ENCODE peak calls at places on chromosomes 6 and 20, in ten cellular contexts. N, A, X, L, K, B, E, Q, F and D are unnamed samples.

GRCh38 chr6:100283288-100283687 is 181.4 kb downstream of the SIM1 start:
- DNase-seq in N (peak), A (no peak), X (peak), L (no peak), K (no peak), B (no peak), E (no peak), Q (peak), F (peak), D (peak)

GRCh38 chr6:8219352-8219943 is 117.1 kb upstream of the EEF1E1 start:
- DNase-seq in N (peak), A (peak), X (no peak), L (peak), K (peak), B (no peak), E (no peak), Q (peak), F (peak), D (peak)

GRCh38 chr20:21509597-21510331 is 4.1 kb downstream of the NKX2-2 start:
- DNase-seq in N (no peak), A (no peak), X (peak), L (peak), K (no peak), B (no peak), E (peak), Q (no peak), F (no peak), D (no peak)

GRCh38 chr20:48728042-48728837 is 99.6 kb downstream of the PREX1 start:
- DNase-seq in N (no peak), A (no peak), X (no peak), L (no peak), K (no peak), B (no peak), E (no peak), Q (no peak), F (no peak), D (no peak)

GRCh38 chr20:37235065-37235464 is 26.5 kb downstream of the GHRH start:
- DNase-seq in N (no peak), A (no peak), X (no peak), L (peak), K (no peak), B (no peak), E (no peak), Q (no peak), F (no peak), D (no peak)

GRCh38 chr6:87340230-87340629 is 4.4 kb upstream of the C6orf163 start:
- DNase-seq in N (no peak), A (no peak), X (no peak), L (no peak), K (no peak), B (no peak), E (no peak), Q (no peak), F (no peak), D (no peak)

GRCh38 chr6:152356659-152357058 is 280.5 kb downstream of the SYNE1 start:
- DNase-seq in N (peak), A (no peak), X (no peak), L (no peak), K (peak), B (no peak), E (no peak), Q (peak), F (no peak), D (peak)

GRCh38 chr6:71228461-71229041 is 60.1 kb upstream of the OGFRL1 start:
- DNase-seq in N (no peak), A (no peak), X (no peak), L (no peak), K (no peak), B (no peak), E (no peak), Q (no peak), F (no peak), D (no peak)

GRCh38 chr6:158867381-158868121 is 48.4 kb upstream of the EZR start:
- DNase-seq in N (no peak), A (no peak), X (peak), L (no peak), K (no peak), B (no peak), E (no peak), Q (no peak), F (no peak), D (no peak)

GRCh38 chr6:35209081-35209480 is 4.7 kb upstream of the SCUBE3 start:
- DNase-seq in N (no peak), A (no peak), X (no peak), L (no peak), K (no peak), B (no peak), E (no peak), Q (no peak), F (no peak), D (no peak)

GRCh38 chr20:10093087-10093591 is 58.4 kb downstream of the ANKEF1 start:
- DNase-seq in N (peak), A (peak), X (peak), L (no peak), K (no peak), B (no peak), E (no peak), Q (peak), F (peak), D (no peak)

GRCh38 chr6:43254138-43254817 is 11.0 kb downstream of the TTBK1 start:
- DNase-seq in N (no peak), A (no peak), X (no peak), L (no peak), K (no peak), B (no peak), E (no peak), Q (peak), F (no peak), D (no peak)

GRCh38 chr6:13604546-13605416 is 10.4 kb upstream of the NOL7 start:
- DNase-seq in N (no peak), A (no peak), X (no peak), L (no peak), K (no peak), B (no peak), E (no peak), Q (no peak), F (no peak), D (no peak)

GRCh38 chr6:132570221-132570777 is at the start of gene TAAR6:
- DNase-seq in N (no peak), A (no peak), X (no peak), L (no peak), K (no peak), B (no peak), E (no peak), Q (no peak), F (no peak), D (no peak)

GRCh38 chr20:55213653-55214052 is 738.3 kb downstream of the DOK5 start:
- DNase-seq in N (no peak), A (no peak), X (no peak), L (no peak), K (no peak), B (no peak), E (no peak), Q (no peak), F (no peak), D (no peak)

GRCh38 chr6:15999201-15999600 is 129.7 kb upstream of the MYLIP start:
- DNase-seq in N (no peak), A (no peak), X (no peak), L (no peak), K (no peak), B (no peak), E (no peak), Q (no peak), F (no peak), D (no peak)

GRCh38 chr6:99425647-99426453 is 742 bp upstream of the PNISR start:
- DNase-seq in N (peak), A (peak), X (peak), L (peak), K (peak), B (peak), E (peak), Q (peak), F (peak), D (peak)

GRCh38 chr20:60334936-60335335 is 376.7 kb downstream of the CDH26 start:
- DNase-seq in N (no peak), A (no peak), X (no peak), L (no peak), K (no peak), B (no peak), E (no peak), Q (no peak), F (no peak), D (no peak)

GRCh38 chr6:135088818-135089809 is 34.5 kb upstream of the HBS1L start:
- DNase-seq in N (peak), A (no peak), X (no peak), L (peak), K (peak), B (no peak), E (no peak), Q (peak), F (peak), D (no peak)

GRCh38 chr6:37518116-37518515 is 18.4 kb upstream of the CCDC167 start:
- DNase-seq in N (no peak), A (no peak), X (no peak), L (no peak), K (no peak), B (no peak), E (no peak), Q (no peak), F (no peak), D (no peak)

GRCh38 chr6:120384671-120385070 is 949.6 kb downstream of the TBC1D32 start:
- DNase-seq in N (no peak), A (no peak), X (no peak), L (no peak), K (no peak), B (no peak), E (no peak), Q (no peak), F (no peak), D (no peak)

GRCh38 chr6:109456283-109456583 is 661 bp upstream of the MICAL1 start:
- DNase-seq in N (no peak), A (no peak), X (no peak), L (no peak), K (no peak), B (no peak), E (no peak), Q (no peak), F (no peak), D (no peak)

GRCh38 chr6:136761227-136761922 is 30.9 kb downstream of the MAP3K5 start:
- DNase-seq in N (no peak), A (no peak), X (peak), L (peak), K (peak), B (no peak), E (no peak), Q (peak), F (no peak), D (no peak)

GRCh38 chr6:127606131-127606562 is 29.2 kb downstream of the C6orf58 start:
- DNase-seq in N (peak), A (no peak), X (peak), L (peak), K (no peak), B (no peak), E (no peak), Q (peak), F (peak), D (peak)

GRCh38 chr6:699319-699718 is 6.4 kb upstream of the EXOC2 start:
- DNase-seq in N (no peak), A (no peak), X (no peak), L (no peak), K (no peak), B (no peak), E (no peak), Q (no peak), F (no peak), D (no peak)

GRCh38 chr6:88547768-88548167 is 381.6 kb upstream of the CNR1 start:
- DNase-seq in N (no peak), A (no peak), X (no peak), L (no peak), K (no peak), B (no peak), E (no peak), Q (no peak), F (no peak), D (no peak)

GRCh38 chr6:101544286-101544685 is 150.8 kb downstream of the GRIK2 start:
- DNase-seq in N (peak), A (no peak), X (no peak), L (no peak), K (no peak), B (no peak), E (no peak), Q (peak), F (no peak), D (no peak)

GRCh38 chr6:150212745-150213144 is 69.9 kb downstream of the PPP1R14C start:
- DNase-seq in N (no peak), A (no peak), X (no peak), L (no peak), K (no peak), B (no peak), E (no peak), Q (no peak), F (no peak), D (no peak)

GRCh38 chr6:126811307-126811706 is 307.2 kb upstream of the RSPO3 start:
- DNase-seq in N (no peak), A (no peak), X (peak), L (no peak), K (no peak), B (peak), E (no peak), Q (peak), F (no peak), D (no peak)

GRCh38 chr6:35501784-35502183 is 4.9 kb upstream of the TEAD3 start:
- DNase-seq in N (no peak), A (no peak), X (no peak), L (no peak), K (no peak), B (no peak), E (no peak), Q (no peak), F (no peak), D (no peak)

GRCh38 chr20:44204156-44204831 is 6.3 kb downstream of the OSER1 start:
- DNase-seq in N (peak), A (no peak), X (no peak), L (no peak), K (no peak), B (no peak), E (no peak), Q (peak), F (peak), D (no peak)

GRCh38 chr6:133114973-133115372 is 126.2 kb upstream of the EYA4 start:
- DNase-seq in N (no peak), A (no peak), X (no peak), L (no peak), K (no peak), B (no peak), E (no peak), Q (no peak), F (no peak), D (no peak)

GRCh38 chr20:4153251-4153650 is 137.9 kb upstream of the RNF24 start:
- DNase-seq in N (no peak), A (no peak), X (no peak), L (no peak), K (no peak), B (no peak), E (no peak), Q (no peak), F (no peak), D (no peak)

GRCh38 chr20:63315982-63316491 is 23.1 kb downstream of the COL20A1 start:
- DNase-seq in N (no peak), A (no peak), X (peak), L (no peak), K (no peak), B (no peak), E (no peak), Q (no peak), F (no peak), D (peak)

GRCh38 chr20:53711333-53712211 is 117.9 kb upstream of the ZNF217 start:
- DNase-seq in N (no peak), A (no peak), X (no peak), L (no peak), K (no peak), B (no peak), E (no peak), Q (no peak), F (no peak), D (peak)

GRCh38 chr20:53706008-53706481 is 112.4 kb upstream of the ZNF217 start:
- DNase-seq in N (no peak), A (no peak), X (no peak), L (no peak), K (no peak), B (no peak), E (no peak), Q (peak), F (no peak), D (no peak)

GRCh38 chr20:53706511-53707031 is 112.9 kb upstream of the ZNF217 start:
- DNase-seq in N (peak), A (no peak), X (peak), L (no peak), K (peak), B (no peak), E (no peak), Q (peak), F (no peak), D (no peak)

GRCh38 chr20:53708129-53708968 is 114.7 kb upstream of the ZNF217 start:
- DNase-seq in N (peak), A (no peak), X (peak), L (no peak), K (peak), B (no peak), E (no peak), Q (peak), F (no peak), D (peak)

DNA sequence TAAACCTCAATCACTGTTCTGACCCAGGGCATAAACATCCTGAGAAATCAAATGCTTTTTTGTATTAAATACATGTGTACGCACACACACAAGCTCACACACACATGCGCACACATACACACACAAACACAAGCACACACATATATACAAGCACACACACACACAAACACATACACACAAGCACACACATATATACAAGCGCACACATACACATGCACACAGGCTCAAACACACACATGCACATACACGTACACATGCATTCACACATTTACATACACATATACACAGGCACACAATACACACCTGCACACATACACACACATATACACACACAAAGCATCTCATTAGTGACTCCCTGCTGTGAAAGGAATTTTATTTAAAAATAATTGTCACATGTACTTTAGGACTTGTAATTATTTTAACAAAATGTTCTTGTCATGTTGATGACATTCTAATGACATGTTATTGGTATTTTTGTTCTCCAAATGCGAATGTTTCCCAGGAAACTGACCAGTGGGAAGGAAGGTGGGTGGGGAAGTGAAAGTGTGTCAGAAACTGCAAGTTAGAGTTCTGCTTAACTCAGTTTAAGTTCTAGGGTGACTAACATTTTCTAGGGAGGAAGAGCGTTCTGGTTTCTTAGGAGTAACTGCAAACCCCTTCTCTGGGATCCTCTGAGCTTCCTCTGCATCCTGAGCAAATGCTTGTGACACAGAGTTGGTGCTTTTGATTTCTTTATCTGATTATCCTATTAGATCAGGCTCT is 113.9 kb upstream of the ZNF217 start:
- DNase-seq in N (peak), A (no peak), X (peak), L (no peak), K (no peak), B (no peak), E (no peak), Q (peak), F (no peak), D (no peak)
- H3K4me3 ChIP-seq in N (no peak), A (no peak), X (no peak), L (peak), K (no peak), B (no peak), E (no peak), Q (peak), F (no peak), D (no peak)

GRCh38 chr20:58515240-58516212 is at the start of gene APCDD1L:
- DNase-seq in N (no peak), A (no peak), X (no peak), L (no peak), K (no peak), B (no peak), E (no peak), Q (peak), F (no peak), D (peak)
- H3K4me3 ChIP-seq in N (peak), A (no peak), X (no peak), L (no peak), K (no peak), B (peak), E (peak), Q (peak), F (no peak), D (no peak)

DNA sequence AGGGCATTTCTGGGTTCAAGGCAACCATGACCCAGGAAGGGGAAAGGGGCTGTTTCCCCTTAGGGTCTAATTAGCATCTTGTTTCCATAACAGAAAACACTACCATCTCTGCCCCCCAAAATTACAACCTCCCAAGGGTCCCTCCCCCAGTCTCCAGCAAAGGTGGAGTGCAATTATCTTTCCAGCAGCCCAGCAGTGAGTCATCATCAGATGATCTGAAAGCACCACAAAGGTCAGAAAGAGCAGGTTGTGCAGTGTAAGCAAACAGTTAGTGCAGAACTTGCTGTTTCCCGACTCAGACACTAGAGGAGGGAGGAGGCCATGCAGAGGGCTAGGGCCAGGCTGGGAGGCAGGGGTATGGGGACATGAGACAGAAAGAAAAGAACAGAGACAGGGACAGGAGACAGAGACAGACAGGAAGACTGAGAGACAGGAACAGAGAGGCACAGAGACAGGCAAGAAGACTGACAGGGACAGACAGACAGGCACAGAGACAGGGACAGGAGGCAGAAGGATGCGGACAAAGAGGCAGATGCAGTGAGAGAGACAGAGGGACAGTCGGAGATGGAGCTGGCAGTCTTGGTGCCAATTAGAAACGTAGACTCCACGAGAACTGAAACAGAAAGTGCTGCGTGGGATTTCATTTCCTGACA is 62.5 kb downstream of the PYGB start:
- DNase-seq in N (peak), A (peak), X (peak), L (peak), K (peak), B (peak), E (no peak), Q (peak), F (peak), D (peak)
- H3K4me3 ChIP-seq in N (peak), A (peak), X (no peak), L (peak), K (no peak), B (no peak), E (peak), Q (peak), F (peak), D (no peak)

DNA sequence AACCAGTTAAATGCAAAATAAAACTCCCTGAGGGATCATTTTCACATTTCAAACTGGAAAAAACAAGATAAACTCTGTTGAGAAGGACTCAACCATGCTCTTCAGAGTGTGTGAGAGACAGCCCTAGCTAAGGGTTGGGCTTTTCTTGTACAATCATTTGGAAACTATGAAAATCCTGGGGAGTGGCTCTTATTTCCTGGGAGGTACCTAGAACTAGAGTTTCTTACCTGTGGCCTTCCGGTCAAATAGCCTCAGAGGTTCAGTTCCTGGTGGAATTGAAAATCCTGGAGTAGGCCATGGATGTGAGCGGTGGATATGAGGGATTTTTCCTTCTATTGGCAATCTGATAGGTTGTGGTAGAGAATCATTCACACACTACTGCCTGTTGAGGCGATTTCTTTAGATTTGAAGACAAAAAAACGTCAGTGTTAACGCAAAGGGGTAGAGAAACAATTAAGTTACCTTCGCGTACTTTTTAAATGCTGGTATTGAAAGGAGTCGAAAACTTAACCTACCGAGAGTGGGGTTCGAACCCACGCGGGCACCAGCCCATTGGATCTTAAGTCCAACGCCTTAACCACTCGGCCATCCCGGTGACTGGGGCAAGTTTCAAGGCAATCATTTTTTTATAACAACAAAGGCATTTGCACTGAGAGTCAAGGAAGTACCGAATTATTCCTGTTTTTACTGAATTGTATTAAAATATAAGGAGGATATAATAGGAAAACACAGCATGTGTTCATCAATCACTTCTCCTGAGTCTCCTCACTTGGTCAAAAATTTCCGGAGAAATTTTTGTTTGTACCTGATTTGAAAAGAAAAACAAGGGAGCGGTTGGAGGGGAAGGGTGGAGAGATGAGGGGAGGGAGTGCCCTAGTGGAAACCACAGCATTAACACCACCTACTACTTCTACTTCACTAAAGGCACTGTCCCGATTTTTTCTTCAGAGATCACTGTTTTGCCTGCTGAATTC is 191.3 kb downstream of the OR2B2 start:
- DNase-seq in N (peak), A (no peak), X (peak), L (no peak), K (no peak), B (no peak), E (no peak), Q (peak), F (peak), D (no peak)
- H3K4me3 ChIP-seq in N (peak), A (no peak), X (peak), L (no peak), K (no peak), B (no peak), E (no peak), Q (no peak), F (peak), D (no peak)